ENCODE peak calls at places on chromosomes 16 and 17, in seven cellular contexts. J is HCT116, V is H1, Q is GM12878, O is SK-N-SH, U is HepG2, B is K562. F is an unnamed sample.

GRCh38 chr17:73722163-73722562 is 77.9 kb upstream of the SDK2 start:
- DNase-seq in V (no peak), U (no peak), B (no peak), O (peak; percentile 62), Q (no peak), J (no peak), F (no peak)

GRCh38 chr17:1727258-1727789 is 2.8 kb downstream of the WDR81 start:
- DNase-seq in J (no peak), O (no peak), U (no peak), B (no peak), Q (no peak), V (no peak), F (no peak)

GRCh38 chr16:3880623-3881498 is at the start of gene CREBBP:
- DNase-seq in Q (no peak), U (peak; percentile 61), V (peak; percentile 87), O (peak; percentile 97), J (peak; percentile 63), B (peak; percentile 90), F (peak; percentile 93)

GRCh38 chr16:85381738-85382592 is 231.2 kb upstream of the GSE1 start:
- DNase-seq in O (peak; percentile 87), J (no peak), V (no peak), U (no peak), Q (no peak), B (peak; percentile 97), F (no peak)

GRCh38 chr17:46783031-46783593 is 35.4 kb downstream of the WNT3 start:
- DNase-seq in B (no peak), Q (no peak), J (no peak), U (peak; percentile 58), O (no peak), V (no peak), F (no peak)

GRCh38 chr16:11370084-11370931 is 25.0 kb downstream of the RMI2 start:
- DNase-seq in O (no peak), V (no peak), Q (peak; percentile 57), B (no peak), J (no peak), U (peak; percentile 78), F (no peak)

GRCh38 chr17:11391134-11391533 is 150.1 kb downstream of the SHISA6 start:
- DNase-seq in U (peak; percentile 3), O (peak; percentile 19), B (peak; percentile 5), V (peak; percentile 73), Q (no peak), J (no peak), F (no peak)

GRCh38 chr17:48992433-48992832 is 4.8 kb upstream of the IGF2BP1 start:
- DNase-seq in V (no peak), U (no peak), Q (no peak), B (no peak), O (no peak), J (no peak), F (no peak)

GRCh38 chr16:50253511-50253903 is 12.8 kb upstream of the ADCY7 start:
- DNase-seq in B (peak; percentile 30), Q (no peak), J (no peak), U (no peak), O (no peak), V (no peak), F (no peak)

GRCh38 chr17:55540414-55541091 is 29.3 kb upstream of the SMIM36 start:
- DNase-seq in J (no peak), V (no peak), O (no peak), B (no peak), Q (no peak), U (no peak), F (no peak)

GRCh38 chr16:73019456-73020362 is 28.2 kb downstream of the ZFHX3 start:
- DNase-seq in B (no peak), V (no peak), U (no peak), J (peak; percentile 45), O (no peak), Q (no peak), F (no peak)

GRCh38 chr17:14451729-14452191 is 150.9 kb downstream of the HS3ST3B1 start:
- DNase-seq in J (no peak), V (no peak), U (no peak), B (no peak), Q (no peak), O (no peak), F (no peak)

GRCh38 chr17:78438694-78439325 is 60.4 kb downstream of the PGS1 start:
- DNase-seq in Q (no peak), U (no peak), V (no peak), B (no peak), O (no peak), J (no peak), F (no peak)

GRCh38 chr16:31451681-31452351 is 7.5 kb upstream of the ARMC5 start:
- DNase-seq in J (peak; percentile 65), Q (no peak), O (peak; percentile 77), V (no peak), B (peak; percentile 62), U (peak; percentile 81), F (peak; percentile 84)

DNA sequence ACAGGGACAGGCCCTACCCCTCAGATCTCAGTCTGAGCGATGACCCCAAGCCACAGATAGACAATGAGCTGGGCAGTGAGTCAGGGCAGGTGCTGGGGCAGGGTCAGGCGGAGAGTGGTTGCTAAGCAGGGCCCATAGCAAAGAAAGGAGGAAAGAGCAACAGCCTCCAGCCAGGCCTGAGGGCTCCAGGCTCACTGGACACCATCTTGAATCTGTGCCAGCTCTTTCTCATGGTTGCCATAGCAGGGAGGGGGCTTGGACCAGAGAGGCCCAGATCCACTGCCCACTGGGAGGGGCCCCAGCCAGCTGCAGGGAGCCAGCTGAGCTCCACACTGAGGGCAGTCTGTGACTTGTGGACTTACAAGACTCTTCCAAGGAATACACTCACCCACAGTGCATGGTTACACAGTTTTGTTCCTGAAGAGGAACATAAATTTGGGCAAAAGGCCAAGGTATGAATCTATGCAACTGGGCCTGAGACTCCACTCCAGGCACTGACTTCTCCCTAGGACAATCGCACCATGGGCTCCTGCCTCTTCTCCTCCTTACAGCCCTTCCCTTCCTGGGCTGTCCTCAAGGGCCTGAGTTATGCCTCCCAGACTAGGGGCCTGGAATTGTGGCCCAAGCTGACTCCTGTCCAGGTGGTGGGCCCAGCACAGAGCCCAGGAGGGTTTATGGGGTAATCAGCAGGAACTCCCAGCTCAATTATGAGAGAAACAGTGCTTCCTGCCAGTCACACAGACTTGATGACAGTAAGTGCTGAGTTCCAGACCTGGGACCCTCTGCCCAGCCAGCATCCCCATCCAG is 59.9 kb downstream of the BEAN1 start:
- DNase-seq in V (no peak), Q (no peak), J (no peak), O (peak; percentile 48), U (no peak), B (no peak), F (peak; percentile 31)
- TF ChIP-seq JUND in V (no peak), Q (no peak), J (no peak), O (no peak), U (no peak), B (no peak), F (no peak)

GRCh38 chr16:77652399-77652798 is 69.9 kb upstream of the NUDT7 start:
- DNase-seq in V (no peak), B (no peak), J (no peak), Q (no peak), U (no peak), O (no peak), F (no peak)

GRCh38 chr16:77662241-77662640 is 60.1 kb upstream of the NUDT7 start:
- DNase-seq in Q (no peak), U (no peak), J (no peak), B (no peak), V (no peak), O (no peak), F (no peak)

GRCh38 chr16:77660311-77660710 is 62.0 kb upstream of the NUDT7 start:
- DNase-seq in U (peak; percentile 35), O (peak; percentile 45), J (peak; percentile 22), V (peak; percentile 49), Q (no peak), B (peak; percentile 16), F (peak; percentile 39)

DNA sequence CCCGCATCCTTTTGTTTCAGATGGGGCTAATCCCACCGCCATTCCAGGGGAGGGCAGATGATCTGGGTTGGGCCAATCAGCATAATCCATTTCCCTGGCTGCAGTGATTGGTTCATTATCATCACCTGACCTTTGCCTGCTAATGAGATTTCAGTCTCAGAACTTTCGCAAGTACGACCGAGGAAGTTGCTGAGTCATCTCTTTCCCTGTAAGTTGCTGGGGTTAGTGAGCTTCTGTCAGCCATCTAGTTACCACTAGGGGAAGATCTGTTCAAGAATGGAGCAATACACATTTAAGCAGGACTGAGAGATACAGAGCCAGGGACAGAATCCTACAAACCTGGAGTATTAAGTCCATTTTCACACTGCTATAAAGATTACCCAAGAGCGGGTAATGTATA is 65.3 kb upstream of the NUDT7 start:
- DNase-seq in U (peak; percentile 20), B (peak; percentile 78), V (peak; percentile 47), Q (no peak), J (peak; percentile 10), O (no peak), F (peak; percentile 49)
- TF ChIP-seq JUND in U (no peak), B (peak; percentile 46), V (no peak), Q (no peak), J (no peak), O (no peak), F (no peak)

GRCh38 chr17:36856169-36856568 is 81.1 kb upstream of the LHX1 start:
- DNase-seq in V (no peak), U (no peak), B (no peak), O (no peak), J (no peak), Q (no peak), F (no peak)
- TF ChIP-seq JUND in V (no peak), U (no peak), B (no peak), O (no peak), J (no peak), Q (no peak), F (no peak)

GRCh38 chr17:82683534-82683933 is 15.0 kb downstream of the RAB40B start:
- DNase-seq in V (no peak), U (no peak), Q (no peak), B (no peak), O (no peak), J (no peak), F (no peak)

GRCh38 chr17:82685291-82685690 is 13.2 kb downstream of the RAB40B start:
- DNase-seq in O (no peak), Q (no peak), B (no peak), V (no peak), U (no peak), J (no peak), F (no peak)

GRCh38 chr17:82686366-82687324 is 11.9 kb downstream of the RAB40B start:
- DNase-seq in U (no peak), V (no peak), Q (no peak), O (no peak), B (no peak), J (no peak), F (no peak)

GRCh38 chr17:82681547-82681946 is 17.0 kb downstream of the RAB40B start:
- DNase-seq in O (no peak), V (no peak), Q (no peak), B (no peak), J (no peak), U (no peak), F (no peak)

GRCh38 chr17:82684207-82684903 is 14.1 kb downstream of the RAB40B start:
- DNase-seq in Q (peak; percentile 33), O (no peak), B (no peak), J (no peak), V (no peak), U (no peak), F (no peak)
- TF ChIP-seq JUND in Q (no peak), O (no peak), B (no peak), J (no peak), V (no peak), U (no peak), F (no peak)

F was measured in T47D.